ENCODE peak calls at places on chromosomes 11 and 22, in eight cellular contexts. One of them, this sample, is unnamed.

GRCh38 chr22:37784829-37785495 is 22.8 kb upstream of the GCAT start:
- DNase-seq in H9: peak; percentile 27
- DNase-seq in right lobe of liver: no peak
- DNase-seq in lung: no peak
- DNase-seq in fibroblast of lung: no peak
- DNase-seq in mammary epithelial cell: peak; percentile 60
- DNase-seq in stomach: peak; percentile 75
- DNase-seq in PC-3: peak; percentile 66
- DNase-seq in this sample: no peak

GRCh38 chr11:86802601-86803051 is 2.3 kb downstream of the PRSS23 start:
- DNase-seq in H9: peak; percentile 61
- DNase-seq in right lobe of liver: no peak
- DNase-seq in lung: no peak
- DNase-seq in fibroblast of lung: peak; percentile 66
- DNase-seq in mammary epithelial cell: peak; percentile 78
- DNase-seq in stomach: no peak
- DNase-seq in PC-3: peak; percentile 78
- DNase-seq in this sample: no peak

GRCh38 chr11:119115484-119116234 is 5.7 kb upstream of the HINFP start:
- DNase-seq in H9: peak; percentile 59
- DNase-seq in right lobe of liver: peak; percentile 64
- DNase-seq in lung: peak; percentile 57
- DNase-seq in fibroblast of lung: no peak
- DNase-seq in mammary epithelial cell: no peak
- DNase-seq in stomach: no peak
- DNase-seq in PC-3: no peak
- DNase-seq in this sample: no peak

GRCh38 chr11:128522943-128523518 is 64.3 kb downstream of the ETS1 start:
- DNase-seq in H9: no peak
- DNase-seq in right lobe of liver: no peak
- DNase-seq in lung: no peak
- DNase-seq in fibroblast of lung: no peak
- DNase-seq in mammary epithelial cell: no peak
- DNase-seq in stomach: no peak
- DNase-seq in PC-3: no peak
- DNase-seq in this sample: no peak

GRCh38 chr11:80722616-80723015 is 1281.8 kb upstream of the TENM4 start:
- DNase-seq in H9: no peak
- DNase-seq in right lobe of liver: no peak
- DNase-seq in lung: no peak
- DNase-seq in fibroblast of lung: peak; percentile 23
- DNase-seq in mammary epithelial cell: peak; percentile 76
- DNase-seq in stomach: no peak
- DNase-seq in PC-3: peak; percentile 8
- DNase-seq in this sample: no peak

GRCh38 chr11:120912504-120912903 is 111.4 kb upstream of the TBCEL start:
- DNase-seq in H9: no peak
- DNase-seq in right lobe of liver: no peak
- DNase-seq in lung: no peak
- DNase-seq in fibroblast of lung: peak; percentile 55
- DNase-seq in mammary epithelial cell: peak; percentile 21
- DNase-seq in stomach: no peak
- DNase-seq in PC-3: peak; percentile 60
- DNase-seq in this sample: no peak

GRCh38 chr11:70020336-70021214 is 57.5 kb upstream of the ANO1 start:
- DNase-seq in H9: no peak
- DNase-seq in right lobe of liver: peak; percentile 30
- DNase-seq in lung: no peak
- DNase-seq in fibroblast of lung: peak; percentile 42
- DNase-seq in mammary epithelial cell: no peak
- DNase-seq in stomach: no peak
- DNase-seq in PC-3: peak; percentile 42
- DNase-seq in this sample: no peak

GRCh38 chr11:12716816-12717215 is 42.6 kb downstream of the TEAD1 start:
- DNase-seq in H9: no peak
- DNase-seq in right lobe of liver: no peak
- DNase-seq in lung: no peak
- DNase-seq in fibroblast of lung: no peak
- DNase-seq in mammary epithelial cell: no peak
- DNase-seq in stomach: no peak
- DNase-seq in PC-3: no peak
- DNase-seq in this sample: no peak

GRCh38 chr11:95708681-95709080 is 80.9 kb downstream of the FAM76B start:
- DNase-seq in H9: no peak
- DNase-seq in right lobe of liver: no peak
- DNase-seq in lung: no peak
- DNase-seq in fibroblast of lung: no peak
- DNase-seq in mammary epithelial cell: no peak
- DNase-seq in stomach: no peak
- DNase-seq in PC-3: no peak
- DNase-seq in this sample: no peak

GRCh38 chr11:103870821-103871309 is 165.6 kb upstream of the DDI1 start:
- DNase-seq in H9: no peak
- DNase-seq in right lobe of liver: no peak
- DNase-seq in lung: peak; percentile 30
- DNase-seq in fibroblast of lung: peak; percentile 19
- DNase-seq in mammary epithelial cell: no peak
- DNase-seq in stomach: no peak
- DNase-seq in PC-3: no peak
- DNase-seq in this sample: no peak

GRCh38 chr11:8338138-8338537 is 74.5 kb upstream of the LMO1 start:
- DNase-seq in H9: peak; percentile 81
- DNase-seq in right lobe of liver: peak; percentile 56
- DNase-seq in lung: no peak
- DNase-seq in fibroblast of lung: peak; percentile 19
- DNase-seq in mammary epithelial cell: no peak
- DNase-seq in stomach: peak; percentile 58
- DNase-seq in PC-3: peak; percentile 46
- DNase-seq in this sample: peak; percentile 44

GRCh38 chr11:6654281-6655019 is 1.2 kb downstream of the DCHS1 start:
- DNase-seq in H9: no peak
- DNase-seq in right lobe of liver: no peak
- DNase-seq in lung: no peak
- DNase-seq in fibroblast of lung: no peak
- DNase-seq in mammary epithelial cell: no peak
- DNase-seq in stomach: no peak
- DNase-seq in PC-3: no peak
- DNase-seq in this sample: no peak

GRCh38 chr22:27283714-27284113 is 517.8 kb downstream of the MN1 start:
- DNase-seq in H9: no peak
- DNase-seq in right lobe of liver: no peak
- DNase-seq in lung: no peak
- DNase-seq in fibroblast of lung: no peak
- DNase-seq in mammary epithelial cell: no peak
- DNase-seq in stomach: no peak
- DNase-seq in PC-3: no peak
- DNase-seq in this sample: no peak

GRCh38 chr11:102269927-102270326 is 47.4 kb upstream of the BIRC3 start:
- DNase-seq in H9: no peak
- DNase-seq in right lobe of liver: no peak
- DNase-seq in lung: no peak
- DNase-seq in fibroblast of lung: peak; percentile 29
- DNase-seq in mammary epithelial cell: peak; percentile 95
- DNase-seq in stomach: no peak
- DNase-seq in PC-3: peak; percentile 84
- DNase-seq in this sample: peak; percentile 3

GRCh38 chr22:42549329-42550060 is 4.3 kb upstream of the SERHL2 start:
- DNase-seq in H9: no peak
- DNase-seq in right lobe of liver: no peak
- DNase-seq in lung: no peak
- DNase-seq in fibroblast of lung: no peak
- DNase-seq in mammary epithelial cell: no peak
- DNase-seq in stomach: no peak
- DNase-seq in PC-3: no peak
- DNase-seq in this sample: no peak
- H3K27me3 ChIP-seq in H9: peaks cover 6% of the 10 kb centered on the region
- H3K27me3 ChIP-seq in right lobe of liver: no peaks in the 10 kb centered on the region
- H3K27me3 ChIP-seq in lung: no peaks in the 10 kb centered on the region
- H3K27me3 ChIP-seq in fibroblast of lung: peaks cover 10% of the 10 kb centered on the region
- H3K27me3 ChIP-seq in mammary epithelial cell: no peaks in the 10 kb centered on the region
- H3K27me3 ChIP-seq in stomach: peaks cover 14% of the 10 kb centered on the region
- H3K27me3 ChIP-seq in PC-3: no peaks in the 10 kb centered on the region
- H3K27me3 ChIP-seq in this sample: no peaks in the 10 kb centered on the region

DNA sequence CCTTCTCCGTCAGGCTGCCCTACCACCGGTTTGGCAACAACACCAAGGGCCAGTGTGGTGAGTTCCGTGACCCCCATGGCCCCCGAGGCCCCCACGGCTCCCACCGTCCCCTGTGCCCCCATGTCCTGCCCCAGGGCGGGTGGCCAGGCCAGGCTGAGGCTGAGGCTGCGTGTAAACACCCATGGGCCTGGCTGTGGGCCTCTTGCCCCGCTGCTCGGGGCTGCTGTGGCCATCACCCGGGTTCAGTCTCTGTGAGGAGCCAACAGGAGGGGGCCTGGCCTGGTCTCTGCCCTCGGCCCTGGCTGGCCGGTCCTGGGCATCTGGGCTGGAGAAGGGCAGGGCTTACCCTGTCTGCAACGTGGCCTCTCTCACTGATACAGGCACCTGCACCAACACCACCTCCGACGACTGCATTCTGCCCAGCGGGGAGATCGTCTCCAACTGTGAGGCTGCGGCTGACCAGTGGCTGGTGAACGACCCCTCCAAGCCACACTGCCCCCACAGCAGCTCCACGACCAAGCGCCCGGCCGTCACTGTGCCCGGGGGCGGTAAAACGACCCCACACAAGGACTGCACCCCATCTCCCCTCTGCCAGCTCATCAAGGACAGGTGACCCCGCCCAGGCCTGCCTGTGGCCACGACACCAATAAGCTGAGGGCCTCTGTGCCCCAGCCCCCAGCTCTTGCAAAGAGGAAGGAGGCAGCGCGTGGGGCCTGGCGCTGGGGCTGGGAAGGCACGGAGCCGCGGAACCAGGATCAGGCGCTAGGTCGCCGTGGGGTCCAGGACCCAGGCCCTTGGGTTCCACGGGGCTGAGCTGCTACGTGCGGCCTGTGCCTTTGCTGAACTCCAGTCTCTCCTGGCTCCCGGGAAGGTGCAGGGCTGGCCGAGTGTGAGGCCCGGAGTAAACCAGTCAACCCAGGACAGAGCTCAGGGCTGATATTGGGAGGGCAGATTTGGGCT is 29.0 kb downstream of the MUC2 start:
- DNase-seq in H9: no peak
- DNase-seq in right lobe of liver: no peak
- DNase-seq in lung: no peak
- DNase-seq in fibroblast of lung: no peak
- DNase-seq in mammary epithelial cell: no peak
- DNase-seq in stomach: no peak
- DNase-seq in PC-3: no peak
- DNase-seq in this sample: no peak
- H3K9me3 ChIP-seq in H9: peaks cover 4% of the 10 kb centered on the region
- H3K9me3 ChIP-seq in right lobe of liver: no peaks in the 10 kb centered on the region
- H3K9me3 ChIP-seq in lung: no peaks in the 10 kb centered on the region
- H3K9me3 ChIP-seq in fibroblast of lung: peaks cover 2% of the 10 kb centered on the region
- H3K9me3 ChIP-seq in mammary epithelial cell: peaks cover 21% of the 10 kb centered on the region
- H3K9me3 ChIP-seq in stomach: no peaks in the 10 kb centered on the region
- H3K9me3 ChIP-seq in PC-3: no peaks in the 10 kb centered on the region
- H3K9me3 ChIP-seq in this sample: no peaks in the 10 kb centered on the region

GRCh38 chr11:13963949-13964770 is 1.6 kb downstream of the SPON1 start:
- DNase-seq in H9: peak; percentile 48
- DNase-seq in right lobe of liver: no peak
- DNase-seq in lung: peak; percentile 34
- DNase-seq in fibroblast of lung: no peak
- DNase-seq in mammary epithelial cell: no peak
- DNase-seq in stomach: no peak
- DNase-seq in PC-3: peak; percentile 43
- DNase-seq in this sample: no peak
- H3K27me3 ChIP-seq in H9: peaks cover 48% of the 10 kb centered on the region
- H3K27me3 ChIP-seq in right lobe of liver: peaks cover 18% of the 10 kb centered on the region
- H3K27me3 ChIP-seq in lung: no peaks in the 10 kb centered on the region
- H3K27me3 ChIP-seq in fibroblast of lung: peaks cover 51% of the 10 kb centered on the region
- H3K27me3 ChIP-seq in mammary epithelial cell: peaks cover 46% of the 10 kb centered on the region
- H3K27me3 ChIP-seq in stomach: peaks cover 67% of the 10 kb centered on the region
- H3K27me3 ChIP-seq in PC-3: no peaks in the 10 kb centered on the region
- H3K27me3 ChIP-seq in this sample: peaks cover 34% of the 10 kb centered on the region

GRCh38 chr22:49489821-49490220 is 337.9 kb downstream of the BRD1 start:
- DNase-seq in H9: no peak
- DNase-seq in right lobe of liver: no peak
- DNase-seq in lung: no peak
- DNase-seq in fibroblast of lung: no peak
- DNase-seq in mammary epithelial cell: no peak
- DNase-seq in stomach: no peak
- DNase-seq in PC-3: no peak
- DNase-seq in this sample: no peak

GRCh38 chr22:49492308-49492707 is 335.4 kb downstream of the BRD1 start:
- DNase-seq in H9: no peak
- DNase-seq in right lobe of liver: no peak
- DNase-seq in lung: no peak
- DNase-seq in fibroblast of lung: no peak
- DNase-seq in mammary epithelial cell: no peak
- DNase-seq in stomach: no peak
- DNase-seq in PC-3: no peak
- DNase-seq in this sample: no peak

GRCh38 chr22:49491726-49492125 is 335.9 kb downstream of the BRD1 start:
- DNase-seq in H9: no peak
- DNase-seq in right lobe of liver: no peak
- DNase-seq in lung: no peak
- DNase-seq in fibroblast of lung: no peak
- DNase-seq in mammary epithelial cell: no peak
- DNase-seq in stomach: no peak
- DNase-seq in PC-3: no peak
- DNase-seq in this sample: no peak

GRCh38 chr22:49490692-49491091 is 337.0 kb downstream of the BRD1 start:
- DNase-seq in H9: no peak
- DNase-seq in right lobe of liver: no peak
- DNase-seq in lung: no peak
- DNase-seq in fibroblast of lung: no peak
- DNase-seq in mammary epithelial cell: no peak
- DNase-seq in stomach: no peak
- DNase-seq in PC-3: no peak
- DNase-seq in this sample: no peak

GRCh38 chr22:49491221-49491635 is 336.4 kb downstream of the BRD1 start:
- DNase-seq in H9: no peak
- DNase-seq in right lobe of liver: no peak
- DNase-seq in lung: no peak
- DNase-seq in fibroblast of lung: no peak
- DNase-seq in mammary epithelial cell: no peak
- DNase-seq in stomach: no peak
- DNase-seq in PC-3: no peak
- DNase-seq in this sample: no peak
- H3K9me3 ChIP-seq in H9: no peaks in the 10 kb centered on the region
- H3K9me3 ChIP-seq in right lobe of liver: no peaks in the 10 kb centered on the region
- H3K9me3 ChIP-seq in lung: no peaks in the 10 kb centered on the region
- H3K9me3 ChIP-seq in fibroblast of lung: no peaks in the 10 kb centered on the region
- H3K9me3 ChIP-seq in mammary epithelial cell: peaks cover 48% of the 10 kb centered on the region
- H3K9me3 ChIP-seq in stomach: peaks cover 1% of the 10 kb centered on the region
- H3K9me3 ChIP-seq in PC-3: no peaks in the 10 kb centered on the region
- H3K9me3 ChIP-seq in this sample: no peaks in the 10 kb centered on the region

This sample was measured in MG63.